ENCODE peak calls at places on chromosomes 11 and 22, in seven cellular contexts. One of them, this sample, is unnamed.
A peak's percentile ranks its signal among the peaks of the same experiment; 100 is the strongest.

GRCh38 chr11:124172076-124172475 is 11.1 kb upstream of the OR10D3 start:
- DNase-seq in RWPE2: no peak
- DNase-seq in foreskin fibroblast: no peak
- DNase-seq in cardiac muscle cell: no peak
- DNase-seq in Panc1: no peak
- DNase-seq in GM23338: no peak
- DNase-seq in stomach: no peak
- DNase-seq in this sample: no peak

GRCh38 chr11:28318861-28319260 is 210.7 kb downstream of the METTL15 start:
- DNase-seq in Panc1: no peak
- DNase-seq in cardiac muscle cell: no peak
- DNase-seq in foreskin fibroblast: no peak
- DNase-seq in stomach: no peak
- DNase-seq in GM23338: no peak
- DNase-seq in RWPE2: no peak
- DNase-seq in this sample: no peak

GRCh38 chr11:32847511-32847910 is 17.8 kb downstream of the PRRG4 start:
- DNase-seq in stomach: no peak
- DNase-seq in GM23338: no peak
- DNase-seq in Panc1: no peak
- DNase-seq in RWPE2: no peak
- DNase-seq in foreskin fibroblast: no peak
- DNase-seq in cardiac muscle cell: no peak
- DNase-seq in this sample: no peak

GRCh38 chr22:37806409-37807338 is 1.1 kb upstream of the GCAT start:
- DNase-seq in GM23338: peak; percentile 47
- DNase-seq in Panc1: no peak
- DNase-seq in stomach: peak; percentile 38
- DNase-seq in foreskin fibroblast: peak; percentile 36
- DNase-seq in RWPE2: no peak
- DNase-seq in cardiac muscle cell: peak; percentile 49
- DNase-seq in this sample: no peak

GRCh38 chr22:40982482-40983385 is 31.6 kb downstream of the RBX1 start:
- DNase-seq in cardiac muscle cell: peak; percentile 68
- DNase-seq in stomach: no peak
- DNase-seq in foreskin fibroblast: no peak
- DNase-seq in Panc1: no peak
- DNase-seq in GM23338: no peak
- DNase-seq in RWPE2: no peak
- DNase-seq in this sample: no peak

GRCh38 chr11:64934765-64935633 is 694 bp downstream of the GPHA2 start:
- DNase-seq in stomach: no peak
- DNase-seq in Panc1: no peak
- DNase-seq in cardiac muscle cell: no peak
- DNase-seq in GM23338: peak; percentile 40
- DNase-seq in foreskin fibroblast: no peak
- DNase-seq in RWPE2: no peak
- DNase-seq in this sample: no peak

GRCh38 chr11:9753031-9753430 is 89.2 kb downstream of the SWAP70 start:
- DNase-seq in Panc1: no peak
- DNase-seq in foreskin fibroblast: peak; percentile 82
- DNase-seq in GM23338: no peak
- DNase-seq in stomach: no peak
- DNase-seq in RWPE2: no peak
- DNase-seq in cardiac muscle cell: no peak
- DNase-seq in this sample: no peak

GRCh38 chr11:107856981-107857517 is 1.5 kb downstream of the SLC35F2 start:
- DNase-seq in stomach: no peak
- DNase-seq in Panc1: peak; percentile 24
- DNase-seq in cardiac muscle cell: no peak
- DNase-seq in GM23338: no peak
- DNase-seq in RWPE2: no peak
- DNase-seq in foreskin fibroblast: no peak
- DNase-seq in this sample: no peak

GRCh38 chr11:118002541-118003019 is 16.4 kb downstream of the IL10RA start:
- DNase-seq in GM23338: peak; percentile 35
- DNase-seq in cardiac muscle cell: no peak
- DNase-seq in RWPE2: no peak
- DNase-seq in stomach: no peak
- DNase-seq in Panc1: no peak
- DNase-seq in foreskin fibroblast: no peak
- DNase-seq in this sample: no peak

GRCh38 chr22:29458551-29458950 is 20.2 kb downstream of the RFPL1 start:
- DNase-seq in Panc1: no peak
- DNase-seq in cardiac muscle cell: no peak
- DNase-seq in GM23338: no peak
- DNase-seq in foreskin fibroblast: no peak
- DNase-seq in RWPE2: no peak
- DNase-seq in stomach: no peak
- DNase-seq in this sample: no peak

GRCh38 chr22:44192098-44192810 is 11.5 kb downstream of the PARVG start:
- DNase-seq in GM23338: peak; percentile 67
- DNase-seq in RWPE2: no peak
- DNase-seq in cardiac muscle cell: no peak
- DNase-seq in stomach: no peak
- DNase-seq in foreskin fibroblast: no peak
- DNase-seq in Panc1: no peak
- DNase-seq in this sample: no peak

GRCh38 chr11:93662177-93662575 is 694 bp downstream of the CEP295 start:
- DNase-seq in GM23338: peak; percentile 7
- DNase-seq in stomach: no peak
- DNase-seq in foreskin fibroblast: no peak
- DNase-seq in cardiac muscle cell: no peak
- DNase-seq in RWPE2: no peak
- DNase-seq in Panc1: no peak
- DNase-seq in this sample: no peak

GRCh38 chr11:92224394-92225205 is at the start of gene FAT3:
- DNase-seq in cardiac muscle cell: peak; percentile 80
- DNase-seq in foreskin fibroblast: peak; percentile 29
- DNase-seq in RWPE2: peak; percentile 52
- DNase-seq in Panc1: no peak
- DNase-seq in stomach: no peak
- DNase-seq in GM23338: peak; percentile 81
- DNase-seq in this sample: peak; percentile 3

GRCh38 chr11:113249491-113249763 is 65.0 kb upstream of the TTC12 start:
- DNase-seq in GM23338: peak; percentile 33
- DNase-seq in stomach: no peak
- DNase-seq in Panc1: no peak
- DNase-seq in RWPE2: no peak
- DNase-seq in foreskin fibroblast: no peak
- DNase-seq in cardiac muscle cell: no peak
- DNase-seq in this sample: no peak

GRCh38 chr11:65206901-65207300 is 25.2 kb downstream of the CAPN1 start:
- DNase-seq in GM23338: no peak
- DNase-seq in foreskin fibroblast: no peak
- DNase-seq in cardiac muscle cell: no peak
- DNase-seq in Panc1: no peak
- DNase-seq in stomach: peak; percentile 22
- DNase-seq in RWPE2: no peak
- DNase-seq in this sample: no peak

GRCh38 chr11:94780432-94780831 is 12.3 kb downstream of the AMOTL1 start:
- DNase-seq in cardiac muscle cell: no peak
- DNase-seq in stomach: no peak
- DNase-seq in RWPE2: no peak
- DNase-seq in foreskin fibroblast: no peak
- DNase-seq in GM23338: no peak
- DNase-seq in Panc1: no peak
- DNase-seq in this sample: no peak

GRCh38 chr11:47186076-47186936 is at the start of gene PACSIN3:
- DNase-seq in RWPE2: peak; percentile 51
- DNase-seq in cardiac muscle cell: peak; percentile 73
- DNase-seq in GM23338: peak; percentile 62
- DNase-seq in Panc1: no peak
- DNase-seq in stomach: peak; percentile 69
- DNase-seq in foreskin fibroblast: no peak
- DNase-seq in this sample: no peak

GRCh38 chr22:31160328-31160978 is 471 bp downstream of the RNF185 start:
- DNase-seq in cardiac muscle cell: peak; percentile 49
- DNase-seq in foreskin fibroblast: no peak
- DNase-seq in Panc1: no peak
- DNase-seq in RWPE2: no peak
- DNase-seq in GM23338: no peak
- DNase-seq in stomach: no peak
- DNase-seq in this sample: no peak

GRCh38 chr11:68206211-68206610 is 6.9 kb downstream of the KMT5B start:
- DNase-seq in foreskin fibroblast: peak; percentile 43
- DNase-seq in GM23338: peak; percentile 88
- DNase-seq in RWPE2: no peak
- DNase-seq in Panc1: peak; percentile 62
- DNase-seq in cardiac muscle cell: peak; percentile 74
- DNase-seq in stomach: no peak
- DNase-seq in this sample: no peak

GRCh38 chr11:26858098-26858497 is 135.8 kb upstream of the FIBIN start:
- DNase-seq in GM23338: no peak
- DNase-seq in Panc1: no peak
- DNase-seq in stomach: no peak
- DNase-seq in cardiac muscle cell: no peak
- DNase-seq in foreskin fibroblast: no peak
- DNase-seq in RWPE2: no peak
- DNase-seq in this sample: no peak

GRCh38 chr11:68159161-68159560 is 38.0 kb upstream of the CHKA start:
- DNase-seq in RWPE2: no peak
- DNase-seq in cardiac muscle cell: no peak
- DNase-seq in GM23338: no peak
- DNase-seq in foreskin fibroblast: no peak
- DNase-seq in stomach: no peak
- DNase-seq in Panc1: no peak
- DNase-seq in this sample: no peak

GRCh38 chr22:47164514-47165337 is 402.3 kb downstream of the TBC1D22A start:
- DNase-seq in stomach: no peak
- DNase-seq in foreskin fibroblast: no peak
- DNase-seq in RWPE2: no peak
- DNase-seq in cardiac muscle cell: no peak
- DNase-seq in Panc1: no peak
- DNase-seq in GM23338: no peak
- DNase-seq in this sample: no peak

GRCh38 chr11:833114-833791 is 501 bp downstream of the CD151 start:
- DNase-seq in foreskin fibroblast: no peak
- DNase-seq in GM23338: peak; percentile 64
- DNase-seq in stomach: peak; percentile 69
- DNase-seq in Panc1: no peak
- DNase-seq in RWPE2: no peak
- DNase-seq in cardiac muscle cell: peak; percentile 73
- DNase-seq in this sample: no peak

GRCh38 chr22:42614312-42615091 is at the start of gene POLDIP3:
- DNase-seq in foreskin fibroblast: peak; percentile 98
- DNase-seq in RWPE2: peak; percentile 98
- DNase-seq in cardiac muscle cell: peak; percentile 99
- DNase-seq in Panc1: no peak
- DNase-seq in GM23338: peak; percentile 99
- DNase-seq in stomach: peak; percentile 99
- DNase-seq in this sample: peak; percentile 93
- TF ChIP-seq CTCF in foreskin fibroblast: peak; percentile 16
- TF ChIP-seq CTCF in RWPE2: peak; percentile 31
- TF ChIP-seq CTCF in cardiac muscle cell: peak; percentile 24
- TF ChIP-seq CTCF in Panc1: peak; percentile 25
- TF ChIP-seq CTCF in GM23338: no peak
- TF ChIP-seq CTCF in stomach: no peak
- TF ChIP-seq CTCF in this sample: peak; percentile 35

DNA sequence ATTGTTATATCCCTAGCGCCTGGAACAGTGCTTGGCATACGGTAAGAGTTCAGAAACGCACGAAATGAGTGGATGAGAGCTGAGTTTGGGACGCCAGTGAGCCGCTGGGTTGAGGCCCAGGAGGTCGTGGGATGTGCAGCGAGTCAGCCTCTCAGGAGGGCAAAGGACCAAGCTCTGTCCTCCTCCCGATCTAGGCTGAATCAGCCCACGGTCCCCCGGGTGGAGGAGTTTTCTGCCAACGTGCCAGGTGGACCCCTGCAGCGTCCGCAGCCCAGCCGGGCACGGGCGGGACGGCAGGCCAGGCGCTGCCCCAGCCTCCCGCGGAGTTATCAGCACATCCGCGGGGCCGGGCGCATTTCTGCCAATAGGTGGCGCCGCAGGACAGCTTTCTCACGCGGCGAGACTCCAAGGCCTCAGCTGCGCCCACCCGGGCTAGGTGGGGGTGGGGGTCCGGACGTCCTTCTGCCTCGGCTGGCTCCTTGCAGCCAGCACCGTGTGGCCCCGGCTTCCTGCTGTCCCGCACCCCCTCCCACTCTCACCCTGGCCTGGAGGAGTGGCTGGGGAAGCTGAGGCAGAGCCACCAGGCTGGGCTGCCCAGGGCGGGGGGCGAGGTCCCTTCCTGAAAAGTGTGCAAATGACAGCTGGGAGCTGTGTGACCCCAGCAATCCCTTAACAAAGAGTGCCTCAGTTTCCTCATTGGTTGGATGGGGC is 2.2 kb upstream of the RPS19BP1 start:
- DNase-seq in foreskin fibroblast: peak; percentile 51
- DNase-seq in RWPE2: no peak
- DNase-seq in cardiac muscle cell: peak; percentile 87
- DNase-seq in Panc1: no peak
- DNase-seq in GM23338: peak; percentile 95
- DNase-seq in stomach: peak; percentile 91
- DNase-seq in this sample: no peak
- H3K4me3 ChIP-seq in foreskin fibroblast: no peak overlapping the region
- H3K4me3 ChIP-seq in RWPE2: no peak overlapping the region
- H3K4me3 ChIP-seq in cardiac muscle cell: no peak overlapping the region
- H3K4me3 ChIP-seq in Panc1: no peak overlapping the region
- H3K4me3 ChIP-seq in GM23338: peak overlapping the region; percentile 53
- H3K4me3 ChIP-seq in stomach: no peak overlapping the region
- H3K4me3 ChIP-seq in this sample: peak overlapping the region; percentile 12

GRCh38 chr11:59668188-59668949 is 468 bp downstream of the PATL1 start:
- DNase-seq in GM23338: peak; percentile 90
- DNase-seq in RWPE2: peak; percentile 64
- DNase-seq in foreskin fibroblast: peak; percentile 20
- DNase-seq in cardiac muscle cell: peak; percentile 74
- DNase-seq in stomach: peak; percentile 31
- DNase-seq in Panc1: no peak
- DNase-seq in this sample: no peak
- TF ChIP-seq CTCF in GM23338: no peak
- TF ChIP-seq CTCF in RWPE2: no peak
- TF ChIP-seq CTCF in foreskin fibroblast: no peak
- TF ChIP-seq CTCF in cardiac muscle cell: no peak
- TF ChIP-seq CTCF in stomach: no peak
- TF ChIP-seq CTCF in Panc1: peak; percentile 8
- TF ChIP-seq CTCF in this sample: no peak

GRCh38 chr11:75570559-75571139 is 8.6 kb downstream of the SERPINH1 start:
- DNase-seq in foreskin fibroblast: no peak
- DNase-seq in Panc1: no peak
- DNase-seq in cardiac muscle cell: no peak
- DNase-seq in GM23338: no peak
- DNase-seq in stomach: no peak
- DNase-seq in RWPE2: no peak
- DNase-seq in this sample: no peak

GRCh38 chr11:75566763-75567279 is 4.8 kb downstream of the SERPINH1 start:
- DNase-seq in Panc1: no peak
- DNase-seq in stomach: no peak
- DNase-seq in cardiac muscle cell: no peak
- DNase-seq in foreskin fibroblast: no peak
- DNase-seq in GM23338: no peak
- DNase-seq in RWPE2: peak; percentile 61
- DNase-seq in this sample: no peak

GRCh38 chr11:75565916-75566762 is 4.1 kb downstream of the SERPINH1 start:
- DNase-seq in foreskin fibroblast: no peak
- DNase-seq in cardiac muscle cell: no peak
- DNase-seq in Panc1: no peak
- DNase-seq in stomach: no peak
- DNase-seq in RWPE2: no peak
- DNase-seq in GM23338: no peak
- DNase-seq in this sample: no peak

GRCh38 chr11:75567971-75568370 is 5.9 kb downstream of the SERPINH1 start:
- DNase-seq in foreskin fibroblast: no peak
- DNase-seq in stomach: no peak
- DNase-seq in cardiac muscle cell: no peak
- DNase-seq in Panc1: no peak
- DNase-seq in RWPE2: no peak
- DNase-seq in GM23338: no peak
- DNase-seq in this sample: no peak

GRCh38 chr11:75568616-75569219 is 6.7 kb downstream of the SERPINH1 start:
- DNase-seq in GM23338: no peak
- DNase-seq in Panc1: no peak
- DNase-seq in stomach: no peak
- DNase-seq in foreskin fibroblast: no peak
- DNase-seq in cardiac muscle cell: no peak
- DNase-seq in RWPE2: no peak
- DNase-seq in this sample: no peak
- H3K4me3 ChIP-seq in GM23338: no peak overlapping the region
- H3K4me3 ChIP-seq in Panc1: no peak overlapping the region
- H3K4me3 ChIP-seq in stomach: no peak overlapping the region
- H3K4me3 ChIP-seq in foreskin fibroblast: no peak overlapping the region
- H3K4me3 ChIP-seq in cardiac muscle cell: no peak overlapping the region
- H3K4me3 ChIP-seq in RWPE2: no peak overlapping the region
- H3K4me3 ChIP-seq in this sample: no peak overlapping the region

This sample was measured in AG09309.